ENCODE peak calls at places on chromosomes 7 and 10, in five cellular contexts. I, J, F, R and V are unnamed samples.

GRCh38 chr7:128830231-128831177 is at the start of gene FLNC:
- DNase-seq in F (peak), J (peak), I (peak), R (no peak), V (no peak)

GRCh38 chr7:143042821-143043271 is 9.3 kb upstream of the OR6V1 start:
- DNase-seq in F (no peak), R (no peak), J (no peak), I (peak), V (no peak)

GRCh38 chr7:41887446-41887845 is 184.6 kb upstream of the INHBA start:
- DNase-seq in I (no peak), J (no peak), R (no peak), F (no peak), V (no peak)

GRCh38 chr10:34252111-34252510 is 563.0 kb downstream of the PARD3 start:
- DNase-seq in I (no peak), J (no peak), R (no peak), F (no peak), V (no peak)

GRCh38 chr10:106608101-106608500 is 556.4 kb downstream of the SORCS1 start:
- DNase-seq in J (no peak), F (no peak), R (no peak), I (no peak), V (no peak)

GRCh38 chr7:101378808-101379207 is 16.1 kb downstream of the COL26A1 start:
- DNase-seq in F (no peak), J (no peak), R (no peak), I (no peak), V (no peak)

GRCh38 chr10:133125901-133126300 is 34.1 kb upstream of the KNDC1 start:
- DNase-seq in F (no peak), I (no peak), R (no peak), J (no peak), V (no peak)

GRCh38 chr10:81179805-81180452 is 642.2 kb downstream of the SH2D4B start:
- DNase-seq in J (no peak), R (no peak), F (no peak), I (peak), V (no peak)

GRCh38 chr7:116120839-116121238 is 89.5 kb upstream of the TES start:
- DNase-seq in J (no peak), R (no peak), I (no peak), F (no peak), V (no peak)

GRCh38 chr7:3254718-3255117 is 46.3 kb upstream of the SDK1 start:
- DNase-seq in J (no peak), R (no peak), I (no peak), F (no peak), V (no peak)

GRCh38 chr7:83142365-83142764 is 20.3 kb downstream of the PCLO start:
- DNase-seq in R (no peak), J (no peak), I (no peak), F (no peak), V (no peak)

GRCh38 chr7:24834150-24834798 is 77.0 kb upstream of the GSDME start:
- DNase-seq in I (no peak), J (no peak), F (peak), R (no peak), V (no peak)

GRCh38 chr7:44075296-44076075 is 6.8 kb downstream of the POLM start:
- DNase-seq in R (no peak), F (no peak), J (no peak), I (no peak), V (no peak)

GRCh38 chr10:72173635-72174296 is 42.0 kb upstream of the ANAPC16 start:
- DNase-seq in F (no peak), J (no peak), I (peak), R (no peak), V (no peak)

GRCh38 chr7:41885748-41886147 is 182.9 kb upstream of the INHBA start:
- DNase-seq in J (no peak), I (no peak), R (no peak), F (no peak), V (no peak)

GRCh38 chr10:84665883-84666463 is 337.6 kb downstream of the CCSER2 start:
- DNase-seq in I (peak), J (peak), R (no peak), F (peak), V (no peak)

GRCh38 chr7:100467638-100468373 is 3.7 kb upstream of the SPACDR start:
- DNase-seq in J (no peak), I (no peak), R (no peak), F (no peak), V (no peak)

GRCh38 chr7:36109013-36109627 is 43.9 kb upstream of the EEPD1 start:
- DNase-seq in R (no peak), F (no peak), J (no peak), I (no peak), V (no peak)

GRCh38 chr7:69903410-69903809 is 305.1 kb downstream of the AUTS2 start:
- DNase-seq in I (no peak), J (no peak), F (no peak), R (no peak), V (no peak)

GRCh38 chr10:61899997-61900828 is 1.3 kb upstream of the ARID5B start:
- DNase-seq in R (peak), F (peak), J (peak), I (peak), V (peak)